ENCODE peak calls at places on chromosomes 7 and 10, in nine cellular contexts. D is stimulated activated CD8-positive, alpha-beta memory T cell treated with anti-CD3 and anti-CD28 coated beads, Interleukin-7, amount 100 ng/mL, for 1 hour; Q is tibial artery; Z is naive thymus-derived CD8-positive, alpha-beta T cell; X is mammary epithelial cell; V is stimulated activated CD4-positive, alpha-beta T cell treated with anti-CD3 and anti-CD28 coated beads, TNF-alpha, amount 100 ng/mL, for 1 hour; J is A172; L is T-helper 2 cell; E is natural killer cell treated with Interleukin-12 subunit alpha and Interleukin-12 subunit beta and Interleukin-15 and Interleukin-18, amount 100 ng/mL, for 72 hours. I is an unnamed sample.

GRCh38 chr10:71725998-71726672 is 6.6 kb upstream of the C10orf105 start:
- DNase-seq in D (no peak), Q (no peak), Z (no peak), X (peak; percentile 33), V (peak; percentile 40), J (no peak), L (peak; percentile 28), E (no peak), I (no peak)

GRCh38 chr10:79298403-79299244 is 48.6 kb upstream of the PPIF start:
- DNase-seq in D (no peak), Q (peak; percentile 85), Z (no peak), X (peak; percentile 90), V (no peak), J (peak; percentile 99), L (no peak), E (no peak), I (no peak)

GRCh38 chr10:130515670-130516069 is 379.5 kb downstream of the GLRX3 start:
- DNase-seq in D (no peak), Q (no peak), Z (no peak), X (no peak), V (no peak), J (no peak), L (no peak), E (no peak), I (no peak)

GRCh38 chr7:30596043-30596641 is 1.5 kb downstream of the GARS1 start:
- DNase-seq in D (no peak), Q (no peak), Z (no peak), X (peak; percentile 33), V (no peak), J (peak; percentile 37), L (no peak), E (no peak), I (no peak)

GRCh38 chr7:15309891-15310290 is 251.9 kb downstream of the AGMO start:
- DNase-seq in D (no peak), Q (no peak), Z (no peak), X (peak; percentile 6), V (no peak), J (no peak), L (no peak), E (no peak), I (no peak)

GRCh38 chr7:37590824-37591223 is 92.7 kb upstream of the GPR141 start:
- DNase-seq in D (no peak), Q (no peak), Z (no peak), X (no peak), V (no peak), J (no peak), L (no peak), E (no peak), I (no peak)

GRCh38 chr10:49741108-49741995 is 20.8 kb downstream of the OGDHL start:
- DNase-seq in D (no peak), Q (no peak), Z (no peak), X (no peak), V (no peak), J (no peak), L (no peak), E (no peak), I (no peak)

GRCh38 chr10:8144496-8144895 is 90.0 kb downstream of the GATA3 start:
- DNase-seq in D (no peak), Q (no peak), Z (no peak), X (no peak), V (no peak), J (no peak), L (no peak), E (no peak), I (no peak)

GRCh38 chr10:4316166-4316810 is 509.7 kb upstream of the AKR1E2 start:
- DNase-seq in D (no peak), Q (peak; percentile 76), Z (no peak), X (peak; percentile 92), V (no peak), J (peak; percentile 96), L (no peak), E (no peak), I (no peak)

GRCh38 chr10:7813481-7813880 is 4.8 kb upstream of the TAF3 start:
- DNase-seq in D (no peak), Q (no peak), Z (no peak), X (no peak), V (no peak), J (no peak), L (no peak), E (no peak), I (no peak)

GRCh38 chr7:87624628-87625027 is 3.6 kb upstream of the RUNDC3B start:
- DNase-seq in D (no peak), Q (no peak), Z (no peak), X (no peak), V (no peak), J (no peak), L (no peak), E (no peak), I (no peak)

GRCh38 chr10:50604049-50604640 is 19.6 kb downstream of the SGMS1 start:
- DNase-seq in D (no peak), Q (no peak), Z (no peak), X (no peak), V (no peak), J (no peak), L (no peak), E (no peak), I (no peak)

GRCh38 chr7:2472744-2473143 is 3.5 kb downstream of the GRIFIN start:
- DNase-seq in D (no peak), Q (no peak), Z (no peak), X (no peak), V (no peak), J (no peak), L (no peak), E (no peak), I (no peak)

GRCh38 chr7:390761-391410 is 100.9 kb downstream of the FOXL3 start:
- DNase-seq in D (no peak), Q (peak; percentile 46), Z (no peak), X (no peak), V (no peak), J (no peak), L (no peak), E (no peak), I (no peak)

GRCh38 chr7:131557521-131558385 is 1.3 kb upstream of the PODXL start:
- DNase-seq in D (no peak), Q (peak; percentile 65), Z (no peak), X (no peak), V (no peak), J (no peak), L (no peak), E (no peak), I (no peak)

GRCh38 chr10:116105259-116105658 is 167.7 kb downstream of the GFRA1 start:
- DNase-seq in D (no peak), Q (no peak), Z (no peak), X (no peak), V (no peak), J (no peak), L (no peak), E (no peak), I (no peak)

GRCh38 chr7:42831051-42831952 is 80.6 kb downstream of the C7orf25 start:
- DNase-seq in D (no peak), Q (no peak), Z (no peak), X (peak; percentile 30), V (no peak), J (peak; percentile 46), L (no peak), E (no peak), I (no peak)

GRCh38 chr7:27161214-27161720 is 4.1 kb downstream of the HOXA9 start:
- DNase-seq in D (no peak), Q (peak; percentile 74), Z (no peak), X (no peak), V (no peak), J (peak; percentile 48), L (no peak), E (no peak), I (no peak)

GRCh38 chr7:146670532-146670931 is 553.9 kb downstream of the CNTNAP2 start:
- DNase-seq in D (no peak), Q (no peak), Z (no peak), X (no peak), V (no peak), J (no peak), L (no peak), E (no peak), I (no peak)

GRCh38 chr10:3525832-3526449 is 259.1 kb downstream of the KLF6 start:
- DNase-seq in D (no peak), Q (peak; percentile 78), Z (no peak), X (peak; percentile 92), V (no peak), J (peak; percentile 95), L (no peak), E (no peak), I (no peak)

I was measured in KG1.